ENCODE peak calls at places on chromosomes 5 and 9, in ten cellular contexts. J is CD8-positive, alpha-beta T cell; I is CD4-positive, CD25-positive, alpha-beta regulatory T cell; W is fibroblast of lung; D is lower lobe of right lung; S is sigmoid colon; N is brain microvascular endothelial cell; R is spleen; E is psoas muscle; Q is uterus. U is an unnamed sample.

GRCh38 chr9:13816837-13817236 is 497.1 kb downstream of the NFIB start:
- DNase-seq in D (no peak), W (no peak), E (no peak), Q (no peak), I (no peak), N (no peak), J (no peak), S (no peak), R (no peak), U (no peak)

GRCh38 chr9:132609829-132610228 is 27.4 kb downstream of the BARHL1 start:
- DNase-seq in W (peak; percentile 88), I (no peak), Q (no peak), E (no peak), J (no peak), N (peak; percentile 90), R (no peak), D (no peak), S (no peak), U (no peak)

GRCh38 chr9:113707953-113708695 is 168.0 kb upstream of the ZNF618 start:
- DNase-seq in E (no peak), I (no peak), D (no peak), N (no peak), R (no peak), J (no peak), Q (no peak), W (no peak), S (no peak), U (no peak)

GRCh38 chr9:132671620-132672412 is 1.6 kb downstream of the GTF3C4 start:
- DNase-seq in S (no peak), W (no peak), N (no peak), Q (no peak), R (no peak), J (no peak), E (no peak), D (no peak), I (no peak), U (no peak)

GRCh38 chr9:124349675-124350484 is 65.4 kb downstream of the PSMB7 start:
- DNase-seq in Q (no peak), W (no peak), R (peak; percentile 63), I (no peak), J (no peak), S (peak; percentile 40), D (peak; percentile 36), N (no peak), E (no peak), U (no peak)

GRCh38 chr9:128628471-128629048 is 28.1 kb downstream of the DYNC2I2 start:
- DNase-seq in J (no peak), W (no peak), S (peak; percentile 88), D (peak; percentile 45), R (peak; percentile 68), Q (peak; percentile 82), N (no peak), I (no peak), E (peak; percentile 82), U (no peak)

GRCh38 chr9:114825126-114825525 is 19.3 kb upstream of the TNFSF15 start:
- DNase-seq in W (no peak), I (no peak), N (no peak), J (no peak), E (no peak), D (no peak), R (no peak), Q (no peak), S (no peak), U (no peak)

GRCh38 chr9:121815084-121815483 is 163.7 kb downstream of the DAB2IP start:
- DNase-seq in D (no peak), S (no peak), N (no peak), I (no peak), W (no peak), Q (no peak), E (no peak), J (no peak), R (no peak), U (no peak)

GRCh38 chr9:7534211-7534935 is 265.2 kb downstream of the DMAC1 start:
- DNase-seq in S (no peak), N (no peak), W (no peak), D (no peak), R (no peak), E (no peak), I (no peak), J (no peak), Q (no peak), U (no peak)

GRCh38 chr5:44089419-44090125 is 299.6 kb downstream of the FGF10 start:
- DNase-seq in Q (peak; percentile 52), I (no peak), E (no peak), W (no peak), S (no peak), D (no peak), J (no peak), N (no peak), R (no peak), U (no peak)

GRCh38 chr5:137566780-137567179 is 67.7 kb upstream of the SPOCK1 start:
- DNase-seq in E (no peak), I (no peak), Q (no peak), R (no peak), W (no peak), S (no peak), N (no peak), D (no peak), J (no peak), U (no peak)

GRCh38 chr5:89728750-89729149 is 680.8 kb downstream of the CETN3 start:
- DNase-seq in N (peak; percentile 12), Q (peak; percentile 44), W (peak; percentile 86), J (no peak), D (no peak), S (peak; percentile 61), R (no peak), E (peak; percentile 11), I (no peak), U (no peak)

GRCh38 chr5:177128551-177128976 is 5.0 kb upstream of the NSD1 start:
- DNase-seq in D (no peak), E (no peak), N (no peak), S (peak; percentile 45), I (no peak), J (no peak), W (no peak), Q (no peak), R (peak; percentile 62), U (peak; percentile 24)

GRCh38 chr9:18394847-18395355 is 79.1 kb upstream of the ADAMTSL1 start:
- DNase-seq in W (no peak), D (no peak), N (no peak), I (no peak), J (no peak), R (no peak), Q (no peak), E (no peak), S (no peak), U (no peak)

GRCh38 chr5:118705931-118706330 is 282.4 kb downstream of the DTWD2 start:
- DNase-seq in J (no peak), W (no peak), Q (no peak), D (no peak), S (no peak), R (no peak), N (no peak), I (no peak), E (no peak), U (no peak)

GRCh38 chr5:139671096-139671841 is 23.1 kb downstream of the CXXC5 start:
- DNase-seq in R (peak; percentile 89), I (no peak), S (no peak), W (peak; percentile 71), D (no peak), Q (no peak), N (no peak), J (no peak), E (no peak), U (no peak)

GRCh38 chr5:159915913-159916840 is at the start of gene ADRA1B:
- DNase-seq in E (peak; percentile 77), R (peak; percentile 89), I (no peak), S (peak; percentile 85), D (peak; percentile 76), W (peak; percentile 63), N (peak; percentile 40), Q (peak; percentile 82), J (peak; percentile 14), U (peak; percentile 88)

GRCh38 chr9:92610470-92611420 is 59.2 kb downstream of the IPPK start:
- DNase-seq in S (no peak), R (no peak), Q (peak; percentile 60), E (peak; percentile 46), D (no peak), W (no peak), I (no peak), N (no peak), J (no peak), U (no peak)
- H3K27ac ChIP-seq in S (peak overlapping the region; percentile 72), R (no peak overlapping the region), Q (peak overlapping the region; percentile 68), E (peak overlapping the region; percentile 64), D (peak overlapping the region; percentile 11), W (peak overlapping the region; percentile 68), I (no peak overlapping the region), N (no peak overlapping the region), J (no peak overlapping the region), U (peak overlapping the region; percentile 62)

DNA sequence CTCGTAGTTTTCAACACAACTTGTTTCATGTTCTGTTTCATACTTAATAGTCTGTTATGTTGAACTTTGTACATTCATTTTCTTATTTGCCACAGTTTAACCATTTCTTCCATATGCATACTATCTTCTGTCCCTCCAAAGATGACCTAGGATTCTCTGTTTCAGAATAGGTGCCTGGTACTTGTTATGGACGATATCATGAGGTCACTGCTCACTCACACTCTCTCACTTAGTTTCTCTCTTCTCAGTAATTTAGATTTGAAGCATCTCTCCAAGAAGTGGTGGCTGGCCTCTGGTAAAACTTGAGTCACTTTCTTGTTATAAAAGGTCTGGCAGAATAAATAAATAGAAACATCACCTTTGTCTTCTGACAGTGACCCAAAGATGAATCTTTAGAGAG is 28.4 kb downstream of the FBXO38 start:
- DNase-seq in E (no peak), N (no peak), J (no peak), I (no peak), Q (no peak), W (no peak), S (no peak), R (no peak), D (no peak), U (no peak)
- H3K36me3 ChIP-seq in E (peaks cover 9% of the 10 kb centered on the region), N (peaks cover 70% of the 10 kb centered on the region), J (peaks cover 58% of the 10 kb centered on the region), I (peaks cover 95% of the 10 kb centered on the region), Q (no peaks in the 10 kb centered on the region), W (peaks cover 16% of the 10 kb centered on the region), S (peaks cover 7% of the 10 kb centered on the region), R (peaks cover 100% of the 10 kb centered on the region), D (peaks cover 100% of the 10 kb centered on the region), U (no peaks in the 10 kb centered on the region)

GRCh38 chr5:126368239-126368812 is 54.9 kb upstream of the GRAMD2B start:
- DNase-seq in N (no peak), I (no peak), E (no peak), J (no peak), R (no peak), Q (peak; percentile 24), W (no peak), D (no peak), S (peak; percentile 75), U (no peak)
- H3K4me3 ChIP-seq in N (no peak overlapping the region), I (no peak overlapping the region), E (no peak overlapping the region), J (no peak overlapping the region), R (no peak overlapping the region), Q (no peak overlapping the region), W (no peak overlapping the region), D (no peak overlapping the region), S (no peak overlapping the region), U (no peak overlapping the region)

DNA sequence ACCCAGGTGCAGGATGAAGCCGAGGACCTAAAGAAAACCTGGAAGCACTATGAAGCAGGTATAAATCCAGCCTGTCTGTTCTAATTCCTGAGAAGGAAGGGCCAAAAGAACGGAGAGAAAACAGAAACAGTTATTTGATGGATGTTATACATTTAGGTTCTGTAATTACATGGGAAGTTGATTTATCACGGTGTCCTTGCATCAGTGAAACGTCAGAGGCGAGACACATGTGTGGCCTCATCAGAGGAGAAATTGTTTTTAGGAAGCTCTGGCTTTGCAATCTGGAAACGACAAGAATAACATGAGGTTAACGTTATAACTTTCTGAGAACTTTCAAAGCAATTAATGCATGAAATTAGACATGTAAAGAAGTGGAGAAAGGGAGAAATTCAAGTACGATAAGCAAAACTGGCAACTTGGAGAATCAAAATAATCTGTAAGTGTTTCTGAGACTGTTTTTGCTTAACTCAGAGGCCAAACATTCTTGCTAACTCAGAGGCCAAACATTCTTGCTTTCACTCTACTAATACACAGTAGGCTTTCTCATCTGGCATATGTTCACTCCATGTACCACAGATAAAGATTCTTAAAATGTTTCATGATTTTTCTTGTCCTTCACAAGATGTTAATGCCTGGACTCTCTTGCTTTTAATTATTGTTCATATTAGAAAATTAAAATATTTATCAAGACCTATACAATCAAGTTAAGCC is 932.9 kb downstream of the TLE4 start:
- DNase-seq in S (no peak), D (no peak), W (no peak), J (no peak), E (no peak), R (no peak), Q (no peak), N (peak; percentile 23), I (no peak), U (no peak)
- H3K27ac ChIP-seq in S (peak overlapping the region; percentile 23), D (no peak overlapping the region), W (no peak overlapping the region), J (no peak overlapping the region), E (no peak overlapping the region), R (no peak overlapping the region), Q (no peak overlapping the region), N (peak overlapping the region; percentile 17), I (no peak overlapping the region), U (no peak overlapping the region)